ENCODE peak calls at places on chromosomes 16 and 17, in four cellular contexts. Q, Y, L and F are unnamed samples.

GRCh38 chr17:80990921-80991644 is 558 bp upstream of the CHMP6 start:
- DNase-seq in Y (no peak), Q (no peak), L (peak), F (no peak)

GRCh38 chr17:14672830-14673229 is 371.9 kb downstream of the HS3ST3B1 start:
- DNase-seq in L (peak), Y (no peak), Q (no peak), F (no peak)

GRCh38 chr17:73142763-73143395 is 21.9 kb upstream of the SSTR2 start:
- DNase-seq in L (no peak), Y (no peak), Q (no peak), F (no peak)

GRCh38 chr17:63647065-63647725 is 25.0 kb downstream of the MAP3K3 start:
- DNase-seq in Q (no peak), L (no peak), Y (no peak), F (no peak)

GRCh38 chr17:75271233-75271954 is 363 bp upstream of the MIF4GD start:
- DNase-seq in Y (no peak), L (peak), Q (peak), F (no peak)

GRCh38 chr16:12661656-12662172 is 142.0 kb downstream of the CPPED1 start:
- DNase-seq in Q (peak), Y (peak), L (peak), F (no peak)

GRCh38 chr16:71883193-71883848 is 661 bp downstream of the ZNF821 start:
- DNase-seq in Y (no peak), L (no peak), Q (peak), F (no peak)

GRCh38 chr17:50538549-50539410 is 6.2 kb downstream of the EPN3 start:
- DNase-seq in L (peak), Q (no peak), Y (no peak), F (no peak)

GRCh38 chr16:30896203-30896889 is at the start of gene CTF1:
- DNase-seq in Q (no peak), Y (peak), L (peak), F (no peak)

GRCh38 chr17:40399185-40399584 is 18.5 kb downstream of the TOP2A start:
- DNase-seq in L (peak), Y (peak), Q (peak), F (no peak)

DNA sequence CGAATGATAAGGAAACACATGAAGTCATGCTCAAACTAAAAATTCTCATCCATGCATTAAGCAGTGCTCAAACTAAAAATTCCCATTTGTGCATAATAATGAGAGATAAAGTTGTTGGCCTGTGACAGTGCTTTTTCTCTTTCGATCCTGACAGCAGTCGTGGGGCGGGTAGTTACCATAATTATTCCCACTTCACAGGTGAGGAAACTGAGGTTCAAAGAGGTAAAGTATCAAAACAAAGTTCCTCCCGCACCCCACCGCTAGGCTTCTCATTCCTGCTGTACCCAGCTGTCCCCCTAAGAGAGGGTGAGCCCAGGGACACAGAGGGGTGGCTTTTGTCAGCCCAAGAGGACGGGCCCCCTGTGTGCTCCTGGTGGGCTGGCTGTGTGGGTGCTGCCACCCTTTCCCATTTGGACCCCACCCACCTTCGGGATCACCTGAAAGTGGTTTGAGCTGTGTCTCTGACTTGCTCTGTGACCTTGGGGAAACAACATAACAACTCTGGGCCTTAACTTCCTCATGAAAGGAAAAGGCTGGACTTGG is 92.6 kb downstream of the CLEC16A start:
- DNase-seq in Y (no peak), L (no peak), Q (no peak), F (no peak)
- TF ChIP-seq REST in Y (no peak), L (no peak), Q (no peak), F (no peak)

DNA sequence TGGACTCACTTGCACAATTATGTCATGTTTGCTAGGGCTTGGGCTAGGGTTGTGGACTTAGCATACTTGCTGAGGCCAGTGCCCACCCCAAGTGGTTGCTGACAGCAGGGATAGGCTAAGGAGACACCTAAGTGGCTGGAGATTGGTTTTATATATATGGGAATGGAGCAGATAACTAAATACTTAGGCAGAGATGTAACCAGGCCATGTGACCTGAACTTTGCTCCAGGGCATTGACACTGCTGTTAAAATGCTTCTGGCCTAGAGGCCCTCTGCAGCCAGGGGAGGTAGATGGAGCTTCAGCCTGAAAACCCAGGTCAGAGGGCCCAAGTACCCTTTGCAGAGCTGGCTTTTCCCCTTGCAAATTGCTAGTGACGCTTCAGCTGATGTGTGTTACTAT is 1.4 kb upstream of the ITGB3 start:
- DNase-seq in Q (no peak), L (peak), Y (no peak), F (no peak)
- TF ChIP-seq REST in Q (no peak), L (no peak), Y (no peak), F (no peak)

GRCh38 chr16:67888311-67888710 is 3.6 kb downstream of the NRN1L start:
- DNase-seq in L (no peak), Q (no peak), Y (no peak), F (no peak)

GRCh38 chr16:67893791-67894399 is 841 bp downstream of the PSKH1 start:
- DNase-seq in Y (no peak), Q (no peak), L (peak), F (no peak)

GRCh38 chr16:67892375-67892774 is 679 bp upstream of the PSKH1 start:
- DNase-seq in Y (no peak), L (no peak), Q (no peak), F (no peak)

GRCh38 chr16:67897231-67897630 is 4.2 kb downstream of the PSKH1 start:
- DNase-seq in Q (no peak), L (no peak), Y (no peak), F (no peak)

DNA sequence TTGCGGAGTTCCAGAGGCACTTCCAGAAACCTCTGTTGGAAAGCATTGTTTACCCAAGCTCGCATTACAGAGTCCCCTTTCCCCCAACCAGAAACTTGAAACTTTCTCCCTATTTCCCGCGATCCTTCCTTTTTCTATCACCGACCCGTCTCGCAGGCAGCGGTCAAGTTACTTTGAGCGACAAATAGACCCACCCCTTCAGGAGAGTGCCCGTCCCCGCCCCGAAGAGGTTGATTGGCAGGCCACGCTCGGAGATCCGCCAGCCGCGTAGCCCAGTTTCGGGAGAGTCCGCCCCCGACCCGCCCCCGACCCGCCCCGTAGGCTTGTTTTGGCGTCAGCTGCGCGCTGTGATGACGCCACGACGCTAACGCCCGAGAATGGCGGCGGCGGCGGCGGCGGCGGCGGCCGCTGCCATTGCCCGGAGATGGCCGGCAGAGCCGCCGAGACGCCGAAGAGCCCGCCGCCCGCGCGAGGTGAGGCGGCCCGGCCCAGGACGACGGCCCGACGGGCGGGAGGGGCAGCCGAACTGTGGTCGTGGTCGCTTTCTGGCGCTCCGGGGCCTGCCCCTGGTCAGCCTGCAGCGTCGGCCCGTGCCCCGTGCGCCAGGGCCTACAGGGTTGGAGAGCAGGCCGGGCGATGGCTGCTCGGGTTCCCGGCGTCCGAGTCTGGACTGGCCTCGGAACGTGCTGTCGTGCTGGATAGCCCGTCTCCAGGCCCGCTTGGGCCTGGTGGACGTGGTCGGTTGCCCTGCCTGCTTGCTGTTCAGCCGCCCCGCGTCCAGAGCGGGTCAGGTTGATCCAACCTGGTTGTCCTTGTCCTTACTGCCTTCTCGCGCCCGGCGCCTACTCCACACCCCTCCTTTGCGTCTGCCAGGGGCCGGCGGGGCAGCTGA is at the start of gene PSKH1:
- DNase-seq in Q (peak), Y (peak), L (peak), F (peak)
- TF ChIP-seq REST in Q (no peak), Y (no peak), L (no peak), F (no peak)

GRCh38 chr17:4771519-4772234 is at the start of gene TM4SF5:
- DNase-seq in Y (no peak), Q (peak), L (peak), F (no peak)
- TF ChIP-seq REST in Y (no peak), Q (no peak), L (no peak), F (no peak)

GRCh38 chr16:26951950-26952349 is 114.8 kb upstream of the C16orf82 start:
- DNase-seq in Q (no peak), L (no peak), Y (no peak), F (no peak)
- TF ChIP-seq REST in Q (peak), L (peak), Y (peak), F (peak)

GRCh38 chr16:228151-228855 is 946 bp downstream of the LUC7L start:
- DNase-seq in L (peak), Q (peak), Y (no peak), F (no peak)

GRCh38 chr16:234468-235305 is at the start of gene FAM234A:
- DNase-seq in Y (peak), L (peak), Q (peak), F (peak)

GRCh38 chr16:229731-230281 is 557 bp upstream of the LUC7L start:
- DNase-seq in Q (no peak), Y (no peak), L (no peak), F (no peak)

GRCh38 chr16:230949-231348 is 1.7 kb upstream of the LUC7L start:
- DNase-seq in Y (no peak), Q (no peak), L (no peak), F (no peak)

GRCh38 chr16:228917-229730 is at the start of gene LUC7L:
- DNase-seq in Y (peak), L (peak), Q (peak), F (peak)
- TF ChIP-seq REST in Y (no peak), L (no peak), Q (no peak), F (no peak)

DNA sequence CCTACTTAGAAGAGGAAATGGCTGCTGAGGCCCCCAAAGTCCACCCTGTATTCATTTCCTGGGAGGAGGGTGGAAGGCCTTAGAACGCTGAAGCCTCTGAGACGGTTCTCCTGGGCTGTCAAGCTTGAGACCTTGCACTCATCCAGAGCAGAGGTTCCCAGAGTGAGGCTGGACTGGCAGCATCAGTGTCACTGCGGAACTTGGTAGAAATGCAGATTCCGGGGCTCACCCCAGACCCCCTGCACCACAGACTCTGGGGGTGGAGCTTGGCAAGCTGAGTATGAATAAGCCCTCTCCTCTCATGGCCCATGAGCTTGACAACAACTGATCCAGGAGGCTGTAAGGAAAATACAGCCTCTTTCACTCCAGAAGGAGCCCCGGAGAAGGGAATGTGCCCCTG is 218.3 kb downstream of the IRF8 start:
- DNase-seq in Y (no peak), Q (no peak), L (no peak), F (no peak)
- TF ChIP-seq REST in Y (no peak), Q (no peak), L (no peak), F (no peak)